ENCODE peak calls at places on chromosomes 4 and X, in four cellular contexts. I is fibroblast of lung, Y is AG04450, K is colonic mucosa. V is an unnamed sample.

GRCh38 chrX:30635630-30636029 is 17.6 kb upstream of the GK start:
- DNase-seq in I (no peak), K (no peak), Y (no peak), V (no peak)

GRCh38 chr4:5371415-5372190 is 320.3 kb downstream of the STK32B start:
- DNase-seq in Y (peak; percentile 21), I (peak; percentile 61), K (no peak), V (no peak)

GRCh38 chrX:110418220-110418856 is 59.7 kb downstream of the RTL9 start:
- DNase-seq in I (peak; percentile 78), K (no peak), Y (peak; percentile 50), V (peak; percentile 71)

GRCh38 chrX:129772796-129773431 is 6.8 kb upstream of the SASH3 start:
- DNase-seq in I (no peak), K (peak; percentile 75), Y (no peak), V (no peak)

GRCh38 chrX:112078606-112079005 is 4.0 kb downstream of the TRPC5 start:
- DNase-seq in Y (no peak), K (no peak), I (peak; percentile 8), V (no peak)

GRCh38 chr4:158936238-158936637 is 166.6 kb upstream of the RAPGEF2 start:
- DNase-seq in Y (no peak), K (no peak), I (no peak), V (no peak)

GRCh38 chr4:18052158-18052557 is 30.6 kb upstream of the LCORL start:
- DNase-seq in K (no peak), I (no peak), Y (no peak), V (no peak)

GRCh38 chrX:1239681-1240142 is 27.3 kb upstream of the CRLF2 start:
- DNase-seq in I (no peak), Y (no peak), K (peak; percentile 42), V (no peak)

GRCh38 chr4:89539797-89540711 is 232.5 kb upstream of the GPRIN3 start:
- DNase-seq in I (peak; percentile 4), Y (no peak), K (no peak), V (no peak)

GRCh38 chr4:150173854-150174398 is 95.7 kb downstream of the DCLK2 start:
- DNase-seq in I (peak; percentile 78), Y (no peak), K (no peak), V (peak; percentile 45)

GRCh38 chr4:93835929-93836328 is 7.4 kb downstream of the ATOH1 start:
- DNase-seq in K (no peak), Y (peak; percentile 7), I (no peak), V (no peak)

GRCh38 chr4:119834901-119835300 is 206.3 kb upstream of the PDE5A start:
- DNase-seq in K (no peak), Y (no peak), I (no peak), V (peak; percentile 18)

GRCh38 chr4:146155152-146155724 is 20.3 kb upstream of the LSM6 start:
- DNase-seq in K (no peak), I (no peak), Y (no peak), V (no peak)

GRCh38 chrX:130497531-130497930 is 95.7 kb downstream of the RBMX2 start:
- DNase-seq in Y (no peak), I (no peak), K (no peak), V (no peak)

GRCh38 chr4:74117024-74117534 is 18.1 kb upstream of the CXCL2 start:
- DNase-seq in K (peak; percentile 64), I (peak; percentile 97), Y (peak; percentile 52), V (peak; percentile 98)

GRCh38 chr4:143581331-143581961 is 67.9 kb downstream of the SMARCA5 start:
- DNase-seq in I (no peak), Y (no peak), K (no peak), V (no peak)

GRCh38 chr4:105895609-105896460 is 564 bp downstream of the NPNT start:
- DNase-seq in Y (no peak), K (peak; percentile 60), I (peak; percentile 2), V (peak; percentile 4)

GRCh38 chr4:139808381-139809206 is 143.0 kb downstream of the MGST2 start:
- DNase-seq in I (peak; percentile 41), Y (no peak), K (no peak), V (no peak)

GRCh38 chr4:99946346-99947189 is at the start of gene DNAJB14:
- DNase-seq in I (peak; percentile 75), K (peak; percentile 81), Y (no peak), V (peak; percentile 76)

GRCh38 chrX:10620121-10620699 is at the start of gene MID1:
- DNase-seq in K (peak; percentile 77), I (peak; percentile 85), Y (no peak), V (peak; percentile 86)

GRCh38 chrX:118973389-118974087 is 880 bp upstream of the LONRF3 start:
- DNase-seq in K (peak; percentile 23), I (no peak), Y (no peak), V (no peak)

GRCh38 chr4:95522682-95523410 is 25.9 kb downstream of the UNC5C start:
- DNase-seq in K (no peak), I (no peak), Y (no peak), V (no peak)

GRCh38 chr4:156931267-156931666 is 40.3 kb downstream of the PDGFC start:
- DNase-seq in I (peak; percentile 93), K (no peak), Y (peak; percentile 36), V (peak; percentile 95)

GRCh38 chr4:107862658-107863057 is 37.9 kb downstream of the SGMS2 start:
- DNase-seq in Y (no peak), I (peak; percentile 69), K (peak; percentile 25), V (peak; percentile 68)

GRCh38 chr4:1010522-1011021 is 854 bp upstream of the FGFRL1 start:
- DNase-seq in K (peak; percentile 68), I (peak; percentile 72), Y (peak; percentile 27), V (peak; percentile 64)

GRCh38 chrX:119790977-119791436 is 423 bp downstream of the RPL39 start:
- DNase-seq in I (peak; percentile 17), Y (no peak), K (peak; percentile 29), V (peak; percentile 31)

GRCh38 chr4:133592106-133592505 is 443.0 kb downstream of the PCDH10 start:
- DNase-seq in I (no peak), K (no peak), Y (no peak), V (no peak)
- H3K4me3 ChIP-seq in I (no peak overlapping the region), K (no peak overlapping the region), Y (no peak overlapping the region), V (no peak overlapping the region)

GRCh38 chr4:184846531-184846930 is 20.8 kb upstream of the ACSL1 start:
- DNase-seq in Y (no peak), I (no peak), K (no peak), V (no peak)

GRCh38 chr4:184849184-184849583 is 23.4 kb upstream of the ACSL1 start:
- DNase-seq in I (no peak), K (no peak), Y (no peak), V (no peak)

GRCh38 chr4:184850431-184851199 is 24.8 kb upstream of the ACSL1 start:
- DNase-seq in K (no peak), I (no peak), Y (no peak), V (no peak)

GRCh38 chr4:184851200-184851541 is 25.4 kb upstream of the ACSL1 start:
- DNase-seq in K (no peak), I (no peak), Y (no peak), V (no peak)

DNA sequence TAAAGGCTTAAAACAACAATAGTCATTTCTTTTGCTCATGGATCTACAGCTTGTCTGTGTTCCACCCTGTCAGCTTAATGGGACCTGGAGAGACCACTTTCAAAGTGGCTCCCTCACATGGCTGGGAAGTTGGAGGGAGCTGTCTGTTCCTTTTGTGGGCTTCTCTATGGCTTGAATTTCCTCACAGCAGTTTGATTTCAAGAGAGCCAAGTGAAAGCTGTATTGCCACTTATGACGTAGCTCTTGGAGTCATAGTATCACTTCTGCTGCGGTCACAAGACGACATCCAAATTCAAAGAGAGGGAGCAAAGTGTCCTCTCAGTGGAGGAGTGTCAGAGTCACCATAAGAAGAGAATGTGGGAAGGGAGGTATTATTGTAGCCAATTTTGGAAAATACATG is 22.7 kb upstream of the ACSL1 start:
- DNase-seq in I (no peak), Y (no peak), K (no peak), V (no peak)
- TF ChIP-seq CTCF in I (no peak), Y (no peak), K (no peak), V (no peak)

DNA sequence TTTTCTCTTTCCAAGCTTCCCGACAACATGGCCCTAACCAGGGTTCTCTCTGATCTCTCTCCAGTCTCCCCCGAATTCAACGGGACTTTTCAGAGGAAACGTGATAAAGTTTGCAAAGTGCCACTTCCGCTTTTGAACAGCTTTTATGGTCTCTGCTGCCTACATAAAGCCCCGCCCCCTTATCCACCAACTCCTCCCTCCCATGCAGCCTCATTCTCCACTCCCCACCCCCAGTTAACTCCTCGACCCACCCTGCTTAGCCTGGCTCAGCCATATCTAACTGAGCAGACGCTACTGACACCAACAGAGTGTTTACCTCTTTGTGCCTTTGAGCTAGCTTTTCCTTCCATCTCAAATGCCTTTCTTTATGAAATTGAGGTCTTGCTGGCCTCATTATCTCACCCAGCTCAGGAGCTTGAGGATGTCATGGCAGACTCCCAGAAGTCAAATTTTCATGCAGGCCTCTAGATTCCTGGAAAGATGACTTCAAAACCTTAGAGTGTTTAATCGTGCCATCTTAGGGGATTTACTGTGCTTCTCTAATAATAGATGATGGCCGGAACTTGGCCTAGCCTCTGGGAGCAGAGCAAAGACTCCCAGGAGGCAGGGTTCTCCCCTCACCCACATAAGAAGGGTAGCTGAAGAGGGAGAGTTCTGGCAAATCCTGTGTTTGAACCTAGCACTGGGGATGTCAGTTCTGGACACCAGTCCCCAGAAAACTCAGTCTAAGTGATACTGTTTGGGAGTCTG is 606.0 kb downstream of the BCOR start:
- DNase-seq in I (no peak), Y (no peak), K (peak; percentile 37), V (no peak)
- H3K4me3 ChIP-seq in I (no peak overlapping the region), Y (no peak overlapping the region), K (no peak overlapping the region), V (no peak overlapping the region)

GRCh38 chr4:22430626-22431025 is 85.2 kb downstream of the ADGRA3 start:
- DNase-seq in K (no peak), Y (no peak), I (no peak), V (no peak)

GRCh38 chr4:22439947-22440346 is 75.9 kb downstream of the ADGRA3 start:
- DNase-seq in K (no peak), I (no peak), Y (no peak), V (no peak)

GRCh38 chr4:22435652-22436051 is 80.2 kb downstream of the ADGRA3 start:
- DNase-seq in K (no peak), Y (no peak), I (no peak), V (no peak)

GRCh38 chr4:22434895-22435294 is 81.0 kb downstream of the ADGRA3 start:
- DNase-seq in K (peak; percentile 58), I (peak; percentile 63), Y (peak; percentile 34), V (peak; percentile 60)
- TF ChIP-seq CTCF in K (no peak), I (peak; percentile 49), Y (peak; percentile 71), V (peak; percentile 68)

V was measured in astrocyte of the spinal cord.